ENCODE peak calls at places on chromosomes 5 and 9, in five cellular contexts. One of them, this sample, is unnamed. For H3K36me3, the result is how much of the 10 kb centered on the place peaks cover.

GRCh38 chr9:37679649-37680402 is 29.1 kb downstream of the FRMPD1 start:
- DNase-seq in ascending aorta: no peak
- DNase-seq in tibial artery: no peak
- DNase-seq in pancreas: no peak
- DNase-seq in mesendoderm: peak
- DNase-seq in this sample: no peak

GRCh38 chr5:83608122-83608521 is 112.5 kb downstream of the HAPLN1 start:
- DNase-seq in ascending aorta: no peak
- DNase-seq in tibial artery: no peak
- DNase-seq in pancreas: no peak
- DNase-seq in mesendoderm: peak
- DNase-seq in this sample: peak

GRCh38 chr5:65364907-65365306 is 116.8 kb downstream of the ADAMTS6 start:
- DNase-seq in ascending aorta: no peak
- DNase-seq in tibial artery: no peak
- DNase-seq in pancreas: no peak
- DNase-seq in mesendoderm: peak
- DNase-seq in this sample: no peak

GRCh38 chr5:160233215-160233614 is 3.9 kb downstream of the FABP6 start:
- DNase-seq in ascending aorta: no peak
- DNase-seq in tibial artery: no peak
- DNase-seq in pancreas: no peak
- DNase-seq in mesendoderm: no peak
- DNase-seq in this sample: no peak

GRCh38 chr5:17951392-17952169 is 317.3 kb downstream of the TAF11L14 start:
- DNase-seq in ascending aorta: no peak
- DNase-seq in tibial artery: no peak
- DNase-seq in pancreas: no peak
- DNase-seq in mesendoderm: peak
- DNase-seq in this sample: no peak

GRCh38 chr9:14719231-14719923 is 3.2 kb downstream of the CER1 start:
- DNase-seq in ascending aorta: no peak
- DNase-seq in tibial artery: no peak
- DNase-seq in pancreas: no peak
- DNase-seq in mesendoderm: no peak
- DNase-seq in this sample: no peak

GRCh38 chr5:111655169-111655924 is 101.6 kb downstream of the NREP start:
- DNase-seq in ascending aorta: no peak
- DNase-seq in tibial artery: peak
- DNase-seq in pancreas: no peak
- DNase-seq in mesendoderm: no peak
- DNase-seq in this sample: peak

GRCh38 chr5:141208478-141208877 is at the start of gene PCDHB12:
- DNase-seq in ascending aorta: no peak
- DNase-seq in tibial artery: no peak
- DNase-seq in pancreas: no peak
- DNase-seq in mesendoderm: peak
- DNase-seq in this sample: no peak

GRCh38 chr5:94522099-94522498 is 96.3 kb downstream of the KIAA0825 start:
- DNase-seq in ascending aorta: no peak
- DNase-seq in tibial artery: no peak
- DNase-seq in pancreas: no peak
- DNase-seq in mesendoderm: no peak
- DNase-seq in this sample: no peak

GRCh38 chr9:71521132-71521531 is 247.2 kb downstream of the CEMIP2 start:
- DNase-seq in ascending aorta: no peak
- DNase-seq in tibial artery: no peak
- DNase-seq in pancreas: no peak
- DNase-seq in mesendoderm: no peak
- DNase-seq in this sample: no peak

GRCh38 chr9:102237520-102237919 is 499.1 kb upstream of the GRIN3A start:
- DNase-seq in ascending aorta: no peak
- DNase-seq in tibial artery: no peak
- DNase-seq in pancreas: no peak
- DNase-seq in mesendoderm: no peak
- DNase-seq in this sample: no peak

GRCh38 chr9:87406545-87407166 is 91.0 kb upstream of the DAPK1 start:
- DNase-seq in ascending aorta: no peak
- DNase-seq in tibial artery: no peak
- DNase-seq in pancreas: no peak
- DNase-seq in mesendoderm: peak
- DNase-seq in this sample: no peak

GRCh38 chr9:89007568-89007967 is 16.3 kb downstream of the S1PR3 start:
- DNase-seq in ascending aorta: no peak
- DNase-seq in tibial artery: peak
- DNase-seq in pancreas: no peak
- DNase-seq in mesendoderm: no peak
- DNase-seq in this sample: no peak

GRCh38 chr5:38660194-38660668 is 103.8 kb upstream of the LIFR start:
- DNase-seq in ascending aorta: no peak
- DNase-seq in tibial artery: no peak
- DNase-seq in pancreas: peak
- DNase-seq in mesendoderm: peak
- DNase-seq in this sample: peak

GRCh38 chr5:73825219-73825618 is 199.2 kb downstream of the ARHGEF28 start:
- DNase-seq in ascending aorta: no peak
- DNase-seq in tibial artery: no peak
- DNase-seq in pancreas: no peak
- DNase-seq in mesendoderm: peak
- DNase-seq in this sample: no peak

GRCh38 chr5:81838307-81838906 is 87.5 kb upstream of the SSBP2 start:
- DNase-seq in ascending aorta: no peak
- DNase-seq in tibial artery: no peak
- DNase-seq in pancreas: no peak
- DNase-seq in mesendoderm: peak
- DNase-seq in this sample: peak

DNA sequence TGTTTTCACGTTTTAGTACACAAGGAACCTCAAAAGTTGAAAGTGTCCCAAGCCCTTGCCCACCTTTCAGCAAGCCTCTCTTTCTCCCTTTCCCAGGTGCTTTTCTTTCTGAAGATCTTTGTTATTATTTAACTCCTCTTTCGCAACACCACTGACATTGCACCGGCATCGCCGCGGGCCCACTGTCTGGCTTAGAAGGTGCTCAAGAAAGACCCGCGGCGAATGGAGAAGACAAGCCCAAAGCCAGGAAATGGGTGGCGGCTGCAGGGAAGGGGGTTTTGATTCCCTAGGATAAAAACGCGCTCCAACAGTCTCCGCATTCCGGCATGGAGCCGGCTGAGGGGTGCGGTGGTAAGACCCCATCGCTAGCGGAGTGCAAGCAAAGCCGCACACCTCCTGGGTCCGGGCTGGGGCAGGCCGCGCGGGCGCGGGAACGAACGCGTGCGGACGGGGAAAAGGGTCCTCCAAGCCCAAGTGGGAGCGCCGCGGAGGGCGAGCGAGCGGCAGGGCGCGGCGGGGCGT is 403 bp upstream of the AFAP1L1 start:
- DNase-seq in ascending aorta: no peak
- DNase-seq in tibial artery: no peak
- DNase-seq in pancreas: peak
- DNase-seq in mesendoderm: peak
- DNase-seq in this sample: no peak
- H3K4me3 ChIP-seq in ascending aorta: peak
- H3K4me3 ChIP-seq in tibial artery: peak
- H3K4me3 ChIP-seq in pancreas: peak
- H3K4me3 ChIP-seq in mesendoderm: peak
- H3K4me3 ChIP-seq in this sample: peak

GRCh38 chr5:90488791-90489190 is 14.1 kb downstream of the POLR3G start:
- DNase-seq in ascending aorta: no peak
- DNase-seq in tibial artery: no peak
- DNase-seq in pancreas: no peak
- DNase-seq in mesendoderm: no peak
- DNase-seq in this sample: no peak
- H3K36me3 ChIP-seq in ascending aorta: under half
- H3K36me3 ChIP-seq in tibial artery: under half
- H3K36me3 ChIP-seq in pancreas: under half
- H3K36me3 ChIP-seq in mesendoderm: under half
- H3K36me3 ChIP-seq in this sample: under half

DNA sequence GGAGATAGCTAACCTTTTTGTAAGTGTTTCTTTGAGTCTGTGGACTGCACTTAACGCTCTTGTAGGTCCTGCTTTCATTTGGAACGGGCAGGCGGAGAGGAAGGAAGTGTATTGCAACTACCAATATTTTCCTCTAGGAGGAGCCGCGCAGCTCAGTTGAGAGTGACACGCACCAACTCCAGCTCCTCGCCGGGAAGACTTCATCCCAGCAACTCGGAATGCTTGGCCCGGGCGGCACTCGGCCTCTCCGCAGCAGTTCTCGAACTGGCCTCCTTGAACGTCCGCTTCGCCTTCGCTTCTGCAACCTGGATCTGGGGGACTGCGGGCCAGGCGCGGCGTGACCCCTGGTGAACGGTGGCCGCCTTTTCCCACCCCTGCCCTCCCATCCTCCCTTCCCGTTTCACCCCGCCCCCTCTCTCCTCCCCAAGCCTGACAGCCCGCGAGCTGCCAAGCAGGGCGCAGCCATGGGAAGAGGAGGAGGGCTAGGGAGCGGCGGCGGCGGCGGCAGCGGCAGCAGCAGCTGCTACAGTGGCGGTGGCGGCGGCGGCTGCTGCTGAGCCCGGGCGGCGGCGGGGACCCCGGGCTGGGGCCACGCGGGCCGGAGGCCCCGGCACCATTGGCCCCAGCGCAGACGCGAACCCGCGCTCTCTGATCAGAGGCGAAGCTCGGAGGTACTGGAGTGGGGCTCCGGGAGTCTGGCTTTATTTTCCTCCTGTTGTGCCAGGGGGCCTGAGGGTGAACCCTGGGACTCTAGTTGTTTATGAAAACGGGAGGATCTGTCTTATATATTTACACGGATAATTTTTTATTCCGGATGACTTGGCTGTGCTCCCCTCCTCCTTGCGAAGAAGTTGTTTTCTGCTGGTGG is at the start of gene GHR:
- DNase-seq in ascending aorta: no peak
- DNase-seq in tibial artery: peak
- DNase-seq in pancreas: peak
- DNase-seq in mesendoderm: peak
- DNase-seq in this sample: peak
- H3K4me3 ChIP-seq in ascending aorta: peak
- H3K4me3 ChIP-seq in tibial artery: peak
- H3K4me3 ChIP-seq in pancreas: peak
- H3K4me3 ChIP-seq in mesendoderm: peak
- H3K4me3 ChIP-seq in this sample: peak

GRCh38 chr5:180848265-180848664 is 12.8 kb downstream of the ZFP62 start:
- DNase-seq in ascending aorta: no peak
- DNase-seq in tibial artery: no peak
- DNase-seq in pancreas: no peak
- DNase-seq in mesendoderm: no peak
- DNase-seq in this sample: no peak
- H3K36me3 ChIP-seq in ascending aorta: under half
- H3K36me3 ChIP-seq in tibial artery: half or more
- H3K36me3 ChIP-seq in pancreas: under half
- H3K36me3 ChIP-seq in mesendoderm: under half
- H3K36me3 ChIP-seq in this sample: half or more

GRCh38 chr9:133250741-133251170 is 24.2 kb downstream of the ABO start:
- DNase-seq in ascending aorta: no peak
- DNase-seq in tibial artery: no peak
- DNase-seq in pancreas: no peak
- DNase-seq in mesendoderm: no peak
- DNase-seq in this sample: no peak
- H3K4me3 ChIP-seq in ascending aorta: no peak
- H3K4me3 ChIP-seq in tibial artery: no peak
- H3K4me3 ChIP-seq in pancreas: no peak
- H3K4me3 ChIP-seq in mesendoderm: no peak
- H3K4me3 ChIP-seq in this sample: no peak

DNA sequence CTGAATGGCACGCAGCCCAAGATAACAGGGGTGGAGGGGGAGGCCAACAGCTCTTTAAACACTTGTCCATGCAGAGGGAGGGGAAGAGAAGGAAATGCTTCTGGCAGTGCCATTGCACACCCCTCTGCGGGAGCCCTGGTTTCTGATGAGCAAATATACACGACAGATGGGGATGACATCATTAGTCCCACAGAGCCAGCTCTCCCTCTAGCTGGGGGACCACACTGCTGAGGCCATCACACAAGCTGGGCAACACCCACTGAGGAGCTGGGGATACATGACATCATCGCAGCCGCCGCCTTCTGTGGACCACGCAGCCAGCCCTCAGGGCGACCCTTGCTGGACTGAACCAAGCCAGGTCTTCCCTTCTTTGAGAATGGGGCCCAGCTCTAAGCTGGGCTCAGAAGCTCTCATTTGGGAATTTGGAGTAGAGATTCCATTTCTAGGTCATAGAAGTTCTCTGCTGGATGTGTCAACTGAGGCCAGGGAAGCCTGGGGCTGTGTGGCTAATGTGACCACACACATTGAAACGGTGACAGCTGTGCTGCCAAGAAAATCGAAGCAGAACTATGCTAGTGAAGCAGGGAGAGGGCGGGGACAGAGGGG is 79.4 kb downstream of the PRRT1B start:
- DNase-seq in ascending aorta: no peak
- DNase-seq in tibial artery: no peak
- DNase-seq in pancreas: no peak
- DNase-seq in mesendoderm: no peak
- DNase-seq in this sample: no peak
- H3K36me3 ChIP-seq in ascending aorta: under half
- H3K36me3 ChIP-seq in tibial artery: half or more
- H3K36me3 ChIP-seq in pancreas: under half
- H3K36me3 ChIP-seq in mesendoderm: under half
- H3K36me3 ChIP-seq in this sample: under half

GRCh38 chr5:157213527-157214243 is 33.0 kb downstream of the ITK start:
- DNase-seq in ascending aorta: no peak
- DNase-seq in tibial artery: no peak
- DNase-seq in pancreas: no peak
- DNase-seq in mesendoderm: no peak
- DNase-seq in this sample: no peak
- H3K4me3 ChIP-seq in ascending aorta: no peak
- H3K4me3 ChIP-seq in tibial artery: no peak
- H3K4me3 ChIP-seq in pancreas: no peak
- H3K4me3 ChIP-seq in mesendoderm: no peak
- H3K4me3 ChIP-seq in this sample: no peak

This sample was measured in MG63.